ENCODE peak calls at places on chromosomes 3 and 15, in six cellular contexts. E is iris pigment epithelial cell; S is activated CD4-positive, CD25-positive, alpha-beta regulatory T cell treated with anti-CD3 and anti-CD28 coated beads, Interleukin-2, amount 50 U/mL, for 72 hours; G is stimulated activated CD4-positive, alpha-beta T cell treated with anti-CD3 and anti-CD28 coated beads, Interleukin-15, amount 100 ng/mL, for 1 hour; K is Daoy; V is CD4-positive, alpha-beta memory T cell. W is an unnamed sample.

GRCh38 chr3:117995795-117996194 is 1038.9 kb downstream of the IGSF11 start:
- DNase-seq in S (no peak), E (no peak), G (no peak), K (no peak), V (no peak), W (no peak)

GRCh38 chr3:172644258-172644657 is 66.6 kb downstream of the NCEH1 start:
- DNase-seq in E (no peak), V (no peak), G (no peak), S (no peak), K (no peak), W (no peak)

GRCh38 chr3:32575451-32575850 is 4.8 kb upstream of the DYNC1LI1 start:
- DNase-seq in S (no peak), E (no peak), V (no peak), G (no peak), K (no peak), W (no peak)

GRCh38 chr3:118850687-118851086 is 184.0 kb downstream of the IGSF11 start:
- DNase-seq in K (no peak), E (no peak), G (no peak), S (no peak), V (no peak), W (no peak)

GRCh38 chr15:65980824-65981456 is 111.6 kb downstream of the RAB11A start:
- DNase-seq in K (peak; percentile 76), G (no peak), V (no peak), E (peak; percentile 87), S (no peak), W (no peak)

GRCh38 chr3:129228891-129229585 is 20.4 kb upstream of the COPG1 start:
- DNase-seq in V (no peak), E (peak; percentile 86), S (no peak), K (peak; percentile 86), G (no peak), W (no peak)

GRCh38 chr15:98954411-98954810 is 53.2 kb downstream of the PGPEP1L start:
- DNase-seq in V (no peak), E (peak; percentile 36), S (no peak), G (no peak), K (peak; percentile 63), W (no peak)

GRCh38 chr3:93930041-93930440 is 43.7 kb downstream of the PROS1 start:
- DNase-seq in V (no peak), G (no peak), K (no peak), E (no peak), S (no peak), W (no peak)

GRCh38 chr15:65371976-65372786 is 5.6 kb downstream of the IGDCC3 start:
- DNase-seq in S (no peak), G (no peak), E (no peak), V (no peak), K (no peak), W (no peak)

GRCh38 chr15:32705450-32705849 is 12.4 kb upstream of the GREM1 start:
- DNase-seq in G (no peak), S (no peak), K (no peak), V (no peak), E (peak; percentile 28), W (no peak)

W was measured in activated CD8-positive, alpha-beta memory T cell treated with anti-CD3 and anti-CD28 coated beads for 48 hours.